ENCODE peak calls at places on chromosomes 11 and 22, in five cellular contexts. U is K562, Y is HepG2, C is GM12878, N is SK-N-SH. G is an unnamed sample.
A peak's percentile ranks its signal among the peaks of the same experiment; 100 is the strongest.

GRCh38 chr22:49197500-49197899 is 630.2 kb downstream of the BRD1 start:
- DNase-seq in U (no peak), Y (no peak), C (no peak), N (no peak), G (no peak)

GRCh38 chr11:96265972-96266371 is 77.0 kb downstream of the MAML2 start:
- DNase-seq in U (no peak), Y (no peak), C (no peak), N (no peak), G (no peak)

GRCh38 chr11:35485656-35486318 is 39.6 kb downstream of the PAMR1 start:
- DNase-seq in U (peak; percentile 84), Y (peak; percentile 34), C (peak; percentile 7), N (peak; percentile 72), G (peak; percentile 65)

GRCh38 chr11:62186195-62186594 is 3.8 kb upstream of the SCGB1D1 start:
- DNase-seq in U (no peak), Y (no peak), C (no peak), N (no peak), G (no peak)

GRCh38 chr11:30196400-30197206 is 34.2 kb upstream of the FSHB start:
- DNase-seq in U (peak; percentile 36), Y (peak; percentile 25), C (no peak), N (peak; percentile 37), G (peak; percentile 5)

GRCh38 chr22:26529345-26529744 is 17.1 kb upstream of the TFIP11 start:
- DNase-seq in U (no peak), Y (peak; percentile 39), C (no peak), N (no peak), G (peak; percentile 45)

GRCh38 chr11:110177057-110177397 is 83.8 kb downstream of the ZC3H12C start:
- DNase-seq in U (no peak), Y (no peak), C (no peak), N (no peak), G (no peak)

GRCh38 chr11:86363424-86363823 is 11.3 kb upstream of the CCDC81 start:
- DNase-seq in U (no peak), Y (no peak), C (no peak), N (no peak), G (no peak)

GRCh38 chr11:86162257-86162656 is 82.3 kb upstream of the EED start:
- DNase-seq in U (peak; percentile 50), Y (no peak), C (no peak), N (no peak), G (peak; percentile 77)

GRCh38 chr22:48605856-48606255 is 1221.8 kb downstream of the BRD1 start:
- DNase-seq in U (no peak), Y (peak; percentile 38), C (no peak), N (no peak), G (no peak)

GRCh38 chr11:28756977-28757376 is 648.8 kb downstream of the METTL15 start:
- DNase-seq in U (no peak), Y (no peak), C (no peak), N (no peak), G (no peak)

GRCh38 chr22:44437493-44438015 is 60.5 kb downstream of the RTL6 start:
- DNase-seq in U (no peak), Y (no peak), C (no peak), N (no peak), G (no peak)

GRCh38 chr22:44438056-44438455 is 60.0 kb downstream of the RTL6 start:
- DNase-seq in U (no peak), Y (no peak), C (no peak), N (peak; percentile 47), G (no peak)

GRCh38 chr22:44439356-44440223 is 58.4 kb downstream of the RTL6 start:
- DNase-seq in U (no peak), Y (no peak), C (no peak), N (no peak), G (no peak)

GRCh38 chr22:44438481-44439131 is 59.4 kb downstream of the RTL6 start:
- DNase-seq in U (no peak), Y (no peak), C (no peak), N (no peak), G (no peak)

GRCh38 chr22:44436656-44437492 is 61.2 kb downstream of the RTL6 start:
- DNase-seq in U (no peak), Y (no peak), C (no peak), N (no peak), G (no peak)
- H3K27ac ChIP-seq in U (no peak overlapping the region), Y (no peak overlapping the region), C (no peak overlapping the region), N (no peak overlapping the region), G (no peak overlapping the region)

GRCh38 chr11:64721359-64721699 is 1.7 kb downstream of the NRXN2 start:
- DNase-seq in U (no peak), Y (no peak), C (no peak), N (no peak), G (no peak)
- TF ChIP-seq REST in U (no peak), Y (no peak), C (no peak), N (no peak), G (no peak)

DNA sequence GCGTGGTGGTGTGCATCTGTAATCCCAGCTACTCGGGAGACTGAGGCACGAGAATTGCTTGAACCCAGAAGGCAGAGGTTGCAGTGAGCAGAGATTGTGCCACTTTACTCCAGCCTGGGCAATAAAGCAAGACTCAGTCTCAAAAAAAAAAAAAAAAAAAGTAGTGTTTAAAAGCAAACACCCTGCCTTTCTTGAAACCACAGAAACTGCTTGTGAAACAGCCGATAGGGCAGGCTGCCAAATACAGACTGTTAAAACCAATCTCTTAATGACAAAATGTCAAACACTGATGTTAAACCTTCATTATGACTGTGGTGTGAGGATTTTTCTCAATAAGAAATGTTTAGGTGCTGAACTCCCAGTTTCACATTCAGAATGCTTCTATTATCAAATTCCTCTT is 27.3 kb downstream of the MARK2 start:
- DNase-seq in U (no peak), Y (no peak), C (peak; percentile 86), N (no peak), G (peak; percentile 92)
- TF ChIP-seq GABPA in U (no peak), Y (no peak), C (peak; percentile 15), N (no peak), G (no peak)

GRCh38 chr11:7513210-7514098 is at the start of gene PPFIBP2:
- DNase-seq in U (peak; percentile 95), Y (peak; percentile 58), C (no peak), N (peak; percentile 96), G (peak; percentile 63)
- H3K27ac ChIP-seq in U (peak within 1 kb of the TSS; percentile 22), Y (peak within 1 kb of the TSS; percentile 62), C (peak within 1 kb of the TSS; percentile 99), N (no peak within 1 kb of the TSS), G (peak within 1 kb of the TSS; percentile 68)

DNA sequence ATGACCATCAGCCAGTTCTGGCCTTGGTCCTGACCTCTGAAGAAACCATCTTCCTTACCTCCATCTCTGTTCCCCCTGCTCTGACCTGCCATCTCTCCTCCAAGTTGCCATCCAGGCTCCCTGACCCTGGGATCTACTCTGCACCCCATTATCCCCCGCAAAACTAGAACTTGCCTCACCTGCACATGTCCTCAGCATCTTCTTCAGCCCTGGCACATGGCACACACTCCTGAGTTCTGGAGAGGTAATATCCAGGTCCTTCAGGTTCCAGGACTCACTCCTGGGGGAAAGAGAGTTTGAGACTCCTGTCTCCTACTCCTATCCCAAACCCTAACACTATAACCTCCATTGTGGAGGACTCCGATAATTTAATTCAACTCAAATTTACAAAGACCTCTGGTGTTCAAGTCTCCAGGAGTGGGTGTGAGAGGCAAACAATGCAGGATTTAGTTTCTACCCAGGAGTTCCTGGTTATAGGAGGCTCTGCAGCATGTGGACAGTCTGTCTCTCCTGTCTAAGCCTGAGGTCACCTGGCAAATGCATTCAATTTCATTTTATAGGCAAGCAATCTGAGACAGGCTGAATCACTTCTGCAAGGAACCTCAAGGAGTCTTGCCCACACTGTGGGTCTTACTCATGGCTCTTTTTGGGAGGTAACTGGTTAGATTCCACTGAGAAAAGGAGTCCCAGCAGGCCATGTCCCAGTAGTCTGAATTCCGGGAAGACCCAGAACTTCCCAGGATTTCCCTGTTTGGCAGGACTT is 7.3 kb downstream of the TRIM21 start:
- DNase-seq in U (no peak), Y (no peak), C (no peak), N (no peak), G (no peak)
- TF ChIP-seq REST in U (no peak), Y (no peak), C (no peak), N (no peak), G (no peak)

GRCh38 chr11:73185680-73186293 is 32.3 kb upstream of the P2RY2 start:
- DNase-seq in U (no peak), Y (no peak), C (no peak), N (no peak), G (peak; percentile 91)
- TF ChIP-seq GABPA in U (no peak), Y (no peak), C (no peak), N (no peak), G (no peak)

GRCh38 chr11:2299773-2300172 is 1.9 kb downstream of the C11orf21 start:
- DNase-seq in U (no peak), Y (no peak), C (no peak), N (no peak), G (no peak)
- H3K27ac ChIP-seq in U (no peak overlapping the region), Y (no peak overlapping the region), C (no peak overlapping the region), N (no peak overlapping the region), G (peak overlapping the region; percentile 28)

GRCh38 chr22:43262990-43263644 is 76.2 kb upstream of the TTLL12 start:
- DNase-seq in U (peak; percentile 45), Y (peak; percentile 85), C (peak; percentile 12), N (no peak), G (peak; percentile 84)
- TF ChIP-seq REST in U (no peak), Y (peak; percentile 15), C (no peak), N (no peak), G (no peak)

G was measured in HL-60.